ENCODE peak calls at places on chromosomes 5 and 9, in seven cellular contexts. I, C, P, K, O, N and T are unnamed samples.

GRCh38 chr5:78899922-78900362 is 85.2 kb downstream of the ARSB start:
- DNase-seq in I (peak; percentile 77), N (no peak), P (peak; percentile 44), C (no peak), K (peak; percentile 56), O (peak; percentile 29), T (no peak)

GRCh38 chr5:152456815-152457443 is 51.9 kb upstream of the NMUR2 start:
- DNase-seq in N (no peak), C (no peak), P (no peak), O (no peak), I (no peak), K (no peak), T (no peak)

GRCh38 chr5:1270426-1270825 is 24.4 kb downstream of the TERT start:
- DNase-seq in N (no peak), O (no peak), P (no peak), I (no peak), K (no peak), C (no peak), T (no peak)

GRCh38 chr5:77333451-77334123 is 123.1 kb downstream of the PDE8B start:
- DNase-seq in K (no peak), P (no peak), I (no peak), N (no peak), O (no peak), C (no peak), T (no peak)

GRCh38 chr5:98635631-98636030 is 137.8 kb upstream of the RGMB start:
- DNase-seq in O (no peak), K (peak; percentile 56), N (no peak), C (no peak), I (no peak), P (no peak), T (no peak)

GRCh38 chr9:73133921-73134407 is 17.7 kb upstream of the ANXA1 start:
- DNase-seq in C (no peak), K (no peak), I (no peak), O (peak; percentile 6), P (no peak), N (no peak), T (no peak)

GRCh38 chr5:74517700-74518099 is 122.8 kb downstream of the ENC1 start:
- DNase-seq in P (no peak), K (peak; percentile 49), C (no peak), I (peak; percentile 54), O (no peak), N (no peak), T (no peak)

GRCh38 chr5:476102-476813 is 33.3 kb downstream of the EXOC3 start:
- DNase-seq in N (no peak), C (peak; percentile 19), K (no peak), I (no peak), O (no peak), P (no peak), T (no peak)

GRCh38 chr9:11163843-11164242 is 551.0 kb upstream of the PTPRD start:
- DNase-seq in I (no peak), O (no peak), K (no peak), P (no peak), N (no peak), C (no peak), T (no peak)

GRCh38 chr5:7868773-7869473 is at the start of the genes FASTKD3 and MTRR:
- DNase-seq in I (peak; percentile 94), O (peak; percentile 95), P (peak; percentile 86), K (peak; percentile 88), C (peak; percentile 94), N (peak; percentile 95), T (peak; percentile 80)

GRCh38 chr9:84667571-84668203 is 1.8 kb upstream of the NTRK2 start:
- DNase-seq in N (no peak), P (no peak), K (no peak), O (peak; percentile 51), C (no peak), I (peak; percentile 45), T (no peak)

GRCh38 chr5:38596997-38597396 is 40.6 kb upstream of the LIFR start:
- DNase-seq in N (no peak), P (no peak), O (no peak), K (no peak), I (no peak), C (no peak), T (no peak)

GRCh38 chr9:116389546-116390305 is 236.1 kb downstream of the PAPPA start:
- DNase-seq in N (no peak), C (no peak), P (no peak), I (no peak), K (no peak), O (no peak), T (no peak)

GRCh38 chr5:43157068-43157467 is 35.0 kb upstream of the NIM1K start:
- DNase-seq in K (no peak), C (no peak), P (no peak), I (no peak), O (no peak), N (no peak), T (no peak)

GRCh38 chr9:124530216-124530615 is 23.0 kb upstream of the NR5A1 start:
- DNase-seq in P (no peak), N (no peak), C (no peak), K (no peak), I (no peak), O (no peak), T (no peak)

GRCh38 chr9:133954862-133955529 is 37.1 kb downstream of the VAV2 start:
- DNase-seq in K (no peak), O (no peak), C (peak; percentile 15), P (no peak), I (no peak), N (no peak), T (no peak)

GRCh38 chr9:87550253-87550954 is 52.7 kb downstream of the DAPK1 start:
- DNase-seq in P (no peak), N (no peak), C (no peak), O (no peak), K (no peak), I (no peak), T (no peak)

DNA sequence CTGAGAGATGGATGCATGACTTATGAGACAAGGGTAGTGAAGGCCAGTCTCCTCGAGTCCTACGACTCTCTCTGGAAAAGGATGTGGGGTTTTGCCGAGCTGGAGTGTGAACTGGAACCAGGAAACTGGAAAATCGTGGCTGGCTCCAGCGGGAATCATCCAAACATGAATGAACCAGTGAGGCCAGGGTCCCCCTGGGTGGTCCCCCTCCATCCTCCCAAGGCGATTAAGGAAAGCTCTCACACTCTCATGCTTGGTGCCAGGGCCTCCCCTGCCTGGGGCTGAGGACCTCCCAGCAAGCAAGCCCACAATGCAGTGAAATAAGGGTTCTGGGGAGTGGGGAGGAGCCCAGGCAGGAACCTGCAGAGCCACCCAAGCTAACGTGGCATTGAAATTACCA is 9.6 kb upstream of the AMBP start:
- DNase-seq in O (no peak), N (no peak), I (no peak), C (no peak), K (no peak), P (no peak), T (no peak)
- TF ChIP-seq CTCF in O (no peak), N (no peak), I (no peak), C (no peak), K (no peak), P (no peak), T (no peak)

GRCh38 chr5:54895816-54896341 is 89.5 kb downstream of the ESM1 start:
- DNase-seq in K (peak; percentile 74), I (peak; percentile 78), P (peak; percentile 39), N (no peak), C (no peak), O (no peak), T (no peak)
- TF ChIP-seq CTCF in K (peak; percentile 77), I (peak; percentile 62), P (peak; percentile 51), N (no peak), C (peak; percentile 50), O (no peak), T (no peak)

DNA sequence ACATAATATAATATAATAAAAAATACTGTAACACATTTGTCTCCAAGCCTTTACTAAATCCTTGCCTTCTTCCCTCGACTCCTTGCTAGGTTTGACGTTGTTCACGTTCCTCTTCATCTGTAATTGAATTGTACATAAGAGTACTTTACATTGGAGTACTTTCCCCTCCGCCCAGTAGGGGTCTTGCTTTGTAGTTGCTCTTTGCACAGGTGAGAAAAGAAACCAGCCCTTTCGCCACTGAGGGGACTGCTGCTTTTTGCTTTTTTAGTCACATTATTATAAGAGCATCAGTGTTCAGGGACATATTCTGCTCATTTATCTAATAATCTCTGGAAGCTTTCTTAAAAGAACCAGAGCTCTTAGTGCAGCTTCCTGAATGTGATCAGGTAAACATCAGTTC is 115.0 kb downstream of the CETN3 start:
- DNase-seq in C (no peak), K (no peak), I (no peak), N (no peak), P (no peak), O (no peak), T (no peak)
- TF ChIP-seq CTCF in C (no peak), K (no peak), I (no peak), N (no peak), P (no peak), O (no peak), T (no peak)

DNA sequence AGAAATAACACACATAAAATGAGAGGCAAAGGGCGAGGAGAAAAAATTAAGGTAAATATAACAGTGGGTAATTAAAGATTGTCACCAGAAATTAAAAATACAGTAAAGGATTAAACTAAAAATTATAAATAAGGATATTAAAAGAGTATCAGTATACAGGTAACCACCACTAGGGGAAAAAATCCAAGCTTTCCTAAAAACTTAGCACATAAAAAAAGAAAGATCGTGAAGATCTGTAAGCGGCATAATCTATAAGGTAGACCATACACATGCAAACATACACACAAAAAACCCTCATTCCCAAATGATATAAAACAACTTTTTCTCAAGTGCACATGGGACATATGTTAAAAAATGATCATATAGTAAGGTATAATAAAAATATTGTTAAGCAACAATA is 577.3 kb upstream of the NUDT12 start:
- DNase-seq in C (no peak), N (no peak), O (no peak), P (no peak), K (no peak), I (no peak), T (no peak)
- TF ChIP-seq CTCF in C (no peak), N (no peak), O (no peak), P (no peak), K (no peak), I (no peak), T (no peak)

GRCh38 chr5:119943148-119943547 is 313.8 kb downstream of the FAM170A start:
- DNase-seq in O (no peak), N (no peak), C (no peak), P (no peak), K (peak; percentile 43), I (peak; percentile 31), T (no peak)
- TF ChIP-seq CTCF in O (no peak), N (no peak), C (peak; percentile 23), P (peak; percentile 37), K (peak; percentile 44), I (no peak), T (no peak)

GRCh38 chr9:29826421-29826820 is 2253.1 kb upstream of the C9orf72 start:
- DNase-seq in O (no peak), N (no peak), K (no peak), C (no peak), I (no peak), P (no peak), T (no peak)

GRCh38 chr9:29830815-29831214 is 2257.5 kb upstream of the C9orf72 start:
- DNase-seq in K (no peak), P (peak; percentile 24), I (peak; percentile 14), O (no peak), N (no peak), C (no peak), T (no peak)
- TF ChIP-seq CTCF in K (no peak), P (peak; percentile 27), I (no peak), O (peak; percentile 5), N (no peak), C (no peak), T (no peak)